ENCODE peak calls at places on chromosomes 2 and 18, in eight cellular contexts. One of them, this sample, is unnamed.

GRCh38 chr2:24971300-24971549 is 530 bp downstream of the DNAJC27 start:
- DNase-seq in CD14-positive monocyte: no peak
- DNase-seq in kidney: no peak
- DNase-seq in WTC11: no peak
- DNase-seq in AG04450: no peak
- DNase-seq in PC-9: no peak
- DNase-seq in AG10803: no peak
- DNase-seq in foreskin fibroblast: no peak
- DNase-seq in this sample: no peak

GRCh38 chr2:238220274-238220891 is 16.9 kb upstream of the ILKAP start:
- DNase-seq in PC-9: no peak
- DNase-seq in AG10803: no peak
- DNase-seq in WTC11: no peak
- DNase-seq in AG04450: no peak
- DNase-seq in foreskin fibroblast: no peak
- DNase-seq in kidney: no peak
- DNase-seq in CD14-positive monocyte: no peak
- DNase-seq in this sample: no peak

GRCh38 chr2:174959787-174960186 is 45.4 kb downstream of the CHN1 start:
- DNase-seq in CD14-positive monocyte: no peak
- DNase-seq in PC-9: no peak
- DNase-seq in WTC11: no peak
- DNase-seq in AG10803: peak
- DNase-seq in AG04450: no peak
- DNase-seq in foreskin fibroblast: no peak
- DNase-seq in kidney: no peak
- DNase-seq in this sample: no peak

GRCh38 chr18:24850532-24850931 is 390.1 kb downstream of the HRH4 start:
- DNase-seq in kidney: no peak
- DNase-seq in CD14-positive monocyte: no peak
- DNase-seq in WTC11: no peak
- DNase-seq in AG04450: no peak
- DNase-seq in PC-9: no peak
- DNase-seq in foreskin fibroblast: no peak
- DNase-seq in AG10803: no peak
- DNase-seq in this sample: no peak

GRCh38 chr2:234099266-234099665 is 48.8 kb downstream of the SPP2 start:
- DNase-seq in PC-9: no peak
- DNase-seq in kidney: no peak
- DNase-seq in AG10803: no peak
- DNase-seq in AG04450: no peak
- DNase-seq in foreskin fibroblast: no peak
- DNase-seq in CD14-positive monocyte: no peak
- DNase-seq in WTC11: no peak
- DNase-seq in this sample: no peak

GRCh38 chr2:72579595-72580180 is 246.1 kb downstream of the EXOC6B start:
- DNase-seq in PC-9: no peak
- DNase-seq in CD14-positive monocyte: no peak
- DNase-seq in AG04450: peak
- DNase-seq in kidney: no peak
- DNase-seq in WTC11: no peak
- DNase-seq in AG10803: peak
- DNase-seq in foreskin fibroblast: peak
- DNase-seq in this sample: no peak

GRCh38 chr18:42064109-42064508 is 109.1 kb downstream of the PIK3C3 start:
- DNase-seq in CD14-positive monocyte: no peak
- DNase-seq in kidney: no peak
- DNase-seq in AG10803: no peak
- DNase-seq in foreskin fibroblast: no peak
- DNase-seq in WTC11: no peak
- DNase-seq in PC-9: no peak
- DNase-seq in AG04450: no peak
- DNase-seq in this sample: no peak

GRCh38 chr18:46071894-46072867 is at the start of gene PSTPIP2:
- DNase-seq in foreskin fibroblast: peak
- DNase-seq in kidney: peak
- DNase-seq in WTC11: peak
- DNase-seq in AG10803: peak
- DNase-seq in AG04450: no peak
- DNase-seq in PC-9: no peak
- DNase-seq in CD14-positive monocyte: peak
- DNase-seq in this sample: no peak

GRCh38 chr2:24814498-24814897 is 21.3 kb downstream of the CENPO start:
- DNase-seq in CD14-positive monocyte: no peak
- DNase-seq in foreskin fibroblast: no peak
- DNase-seq in kidney: no peak
- DNase-seq in AG04450: no peak
- DNase-seq in WTC11: no peak
- DNase-seq in AG10803: no peak
- DNase-seq in PC-9: no peak
- DNase-seq in this sample: no peak

GRCh38 chr2:19140463-19141208 is 217.8 kb downstream of the OSR1 start:
- DNase-seq in WTC11: no peak
- DNase-seq in AG10803: peak
- DNase-seq in kidney: no peak
- DNase-seq in PC-9: peak
- DNase-seq in foreskin fibroblast: peak
- DNase-seq in AG04450: peak
- DNase-seq in CD14-positive monocyte: no peak
- DNase-seq in this sample: no peak

GRCh38 chr2:239399404-239399999 is 1.3 kb downstream of the HDAC4 start:
- DNase-seq in CD14-positive monocyte: no peak
- DNase-seq in AG04450: no peak
- DNase-seq in AG10803: peak
- DNase-seq in PC-9: peak
- DNase-seq in foreskin fibroblast: peak
- DNase-seq in WTC11: no peak
- DNase-seq in kidney: peak
- DNase-seq in this sample: peak

GRCh38 chr2:6730003-6730402 is 135.7 kb downstream of the CMPK2 start:
- DNase-seq in kidney: no peak
- DNase-seq in AG10803: no peak
- DNase-seq in CD14-positive monocyte: no peak
- DNase-seq in WTC11: no peak
- DNase-seq in AG04450: no peak
- DNase-seq in PC-9: no peak
- DNase-seq in foreskin fibroblast: no peak
- DNase-seq in this sample: no peak

GRCh38 chr2:239601201-239601851 is 200.5 kb upstream of the HDAC4 start:
- DNase-seq in PC-9: no peak
- DNase-seq in AG10803: no peak
- DNase-seq in foreskin fibroblast: no peak
- DNase-seq in CD14-positive monocyte: peak
- DNase-seq in kidney: peak
- DNase-seq in WTC11: no peak
- DNase-seq in AG04450: no peak
- DNase-seq in this sample: peak

GRCh38 chr2:138536302-138536701 is 34.7 kb downstream of the SPOPL start:
- DNase-seq in AG10803: peak
- DNase-seq in kidney: no peak
- DNase-seq in PC-9: no peak
- DNase-seq in AG04450: no peak
- DNase-seq in CD14-positive monocyte: no peak
- DNase-seq in foreskin fibroblast: peak
- DNase-seq in WTC11: no peak
- DNase-seq in this sample: no peak

GRCh38 chr2:150619607-150620330 is 132.3 kb upstream of the RND3 start:
- DNase-seq in CD14-positive monocyte: no peak
- DNase-seq in AG04450: no peak
- DNase-seq in PC-9: peak
- DNase-seq in foreskin fibroblast: peak
- DNase-seq in kidney: peak
- DNase-seq in AG10803: peak
- DNase-seq in WTC11: no peak
- DNase-seq in this sample: no peak

GRCh38 chr18:74234326-74235171 is 57.2 kb downstream of the CYB5A start:
- DNase-seq in CD14-positive monocyte: peak
- DNase-seq in PC-9: no peak
- DNase-seq in foreskin fibroblast: peak
- DNase-seq in AG10803: peak
- DNase-seq in AG04450: no peak
- DNase-seq in WTC11: no peak
- DNase-seq in kidney: no peak
- DNase-seq in this sample: no peak

GRCh38 chr2:150878347-150878746 is 383.3 kb downstream of the RBM43 start:
- DNase-seq in foreskin fibroblast: peak
- DNase-seq in CD14-positive monocyte: no peak
- DNase-seq in kidney: no peak
- DNase-seq in WTC11: no peak
- DNase-seq in AG04450: no peak
- DNase-seq in AG10803: peak
- DNase-seq in PC-9: no peak
- DNase-seq in this sample: no peak

GRCh38 chr2:28639836-28640235 is 111.8 kb upstream of the PPP1CB start:
- DNase-seq in foreskin fibroblast: no peak
- DNase-seq in kidney: no peak
- DNase-seq in WTC11: no peak
- DNase-seq in AG04450: no peak
- DNase-seq in CD14-positive monocyte: no peak
- DNase-seq in PC-9: peak
- DNase-seq in AG10803: no peak
- DNase-seq in this sample: no peak

GRCh38 chr2:177187631-177188312 is 24.8 kb upstream of the HNRNPA3 start:
- DNase-seq in CD14-positive monocyte: no peak
- DNase-seq in AG10803: peak
- DNase-seq in AG04450: no peak
- DNase-seq in foreskin fibroblast: peak
- DNase-seq in PC-9: peak
- DNase-seq in WTC11: no peak
- DNase-seq in kidney: no peak
- DNase-seq in this sample: no peak

GRCh38 chr18:60060026-60060425 is 160.2 kb downstream of the PMAIP1 start:
- DNase-seq in kidney: no peak
- DNase-seq in foreskin fibroblast: no peak
- DNase-seq in AG10803: no peak
- DNase-seq in PC-9: no peak
- DNase-seq in AG04450: no peak
- DNase-seq in CD14-positive monocyte: no peak
- DNase-seq in WTC11: no peak
- DNase-seq in this sample: no peak

GRCh38 chr18:60059216-60059615 is 159.4 kb downstream of the PMAIP1 start:
- DNase-seq in foreskin fibroblast: no peak
- DNase-seq in AG10803: no peak
- DNase-seq in PC-9: no peak
- DNase-seq in WTC11: no peak
- DNase-seq in AG04450: no peak
- DNase-seq in kidney: no peak
- DNase-seq in CD14-positive monocyte: no peak
- DNase-seq in this sample: no peak

GRCh38 chr18:60062396-60062795 is 162.6 kb downstream of the PMAIP1 start:
- DNase-seq in WTC11: no peak
- DNase-seq in AG04450: no peak
- DNase-seq in PC-9: no peak
- DNase-seq in foreskin fibroblast: no peak
- DNase-seq in AG10803: no peak
- DNase-seq in CD14-positive monocyte: no peak
- DNase-seq in kidney: no peak
- DNase-seq in this sample: no peak

GRCh38 chr18:60064271-60064670 is 164.5 kb downstream of the PMAIP1 start:
- DNase-seq in kidney: no peak
- DNase-seq in CD14-positive monocyte: no peak
- DNase-seq in foreskin fibroblast: peak
- DNase-seq in WTC11: no peak
- DNase-seq in AG10803: no peak
- DNase-seq in AG04450: no peak
- DNase-seq in PC-9: no peak
- DNase-seq in this sample: no peak

GRCh38 chr18:60060578-60060977 is 160.8 kb downstream of the PMAIP1 start:
- DNase-seq in PC-9: no peak
- DNase-seq in AG04450: no peak
- DNase-seq in CD14-positive monocyte: no peak
- DNase-seq in kidney: no peak
- DNase-seq in AG10803: no peak
- DNase-seq in foreskin fibroblast: peak
- DNase-seq in WTC11: no peak
- DNase-seq in this sample: no peak
- TF ChIP-seq CTCF in PC-9: no peak
- TF ChIP-seq CTCF in AG04450: no peak
- TF ChIP-seq CTCF in CD14-positive monocyte: no peak
- TF ChIP-seq CTCF in kidney: no peak
- TF ChIP-seq CTCF in AG10803: no peak
- TF ChIP-seq CTCF in foreskin fibroblast: no peak
- TF ChIP-seq CTCF in WTC11: no peak
- TF ChIP-seq CTCF in this sample: no peak

GRCh38 chr2:190338453-190338852 is 4.9 kb upstream of the INPP1 start:
- DNase-seq in AG10803: no peak
- DNase-seq in WTC11: no peak
- DNase-seq in foreskin fibroblast: no peak
- DNase-seq in CD14-positive monocyte: no peak
- DNase-seq in kidney: no peak
- DNase-seq in PC-9: no peak
- DNase-seq in AG04450: no peak
- DNase-seq in this sample: no peak
- TF ChIP-seq CTCF in AG10803: no peak
- TF ChIP-seq CTCF in WTC11: no peak
- TF ChIP-seq CTCF in foreskin fibroblast: no peak
- TF ChIP-seq CTCF in CD14-positive monocyte: no peak
- TF ChIP-seq CTCF in kidney: no peak
- TF ChIP-seq CTCF in PC-9: no peak
- TF ChIP-seq CTCF in AG04450: no peak
- TF ChIP-seq CTCF in this sample: peak

DNA sequence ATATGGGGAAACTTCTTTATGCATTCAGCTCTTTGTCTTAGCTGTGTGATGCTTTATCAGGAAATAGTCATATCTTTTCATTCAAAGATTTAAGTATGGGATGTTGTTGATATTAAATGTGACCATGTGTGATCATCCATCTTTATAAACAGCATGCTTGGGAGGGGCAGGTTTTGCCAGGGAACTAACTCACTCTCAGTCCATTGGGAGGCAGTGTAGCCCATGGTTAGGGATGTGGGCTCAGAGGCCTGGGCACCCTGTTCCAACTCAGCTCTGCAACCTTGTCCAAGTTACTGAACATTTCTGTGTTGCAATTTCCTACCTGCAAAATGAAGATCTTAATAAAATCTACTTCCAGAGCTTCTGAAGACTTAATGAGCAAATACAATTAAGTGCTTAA is 92.0 kb upstream of the BCL2L11 start:
- DNase-seq in kidney: no peak
- DNase-seq in AG04450: no peak
- DNase-seq in WTC11: no peak
- DNase-seq in PC-9: no peak
- DNase-seq in foreskin fibroblast: no peak
- DNase-seq in AG10803: no peak
- DNase-seq in CD14-positive monocyte: no peak
- DNase-seq in this sample: no peak
- TF ChIP-seq CTCF in kidney: no peak
- TF ChIP-seq CTCF in AG04450: no peak
- TF ChIP-seq CTCF in WTC11: no peak
- TF ChIP-seq CTCF in PC-9: peak
- TF ChIP-seq CTCF in foreskin fibroblast: no peak
- TF ChIP-seq CTCF in AG10803: no peak
- TF ChIP-seq CTCF in CD14-positive monocyte: peak
- TF ChIP-seq CTCF in this sample: no peak

DNA sequence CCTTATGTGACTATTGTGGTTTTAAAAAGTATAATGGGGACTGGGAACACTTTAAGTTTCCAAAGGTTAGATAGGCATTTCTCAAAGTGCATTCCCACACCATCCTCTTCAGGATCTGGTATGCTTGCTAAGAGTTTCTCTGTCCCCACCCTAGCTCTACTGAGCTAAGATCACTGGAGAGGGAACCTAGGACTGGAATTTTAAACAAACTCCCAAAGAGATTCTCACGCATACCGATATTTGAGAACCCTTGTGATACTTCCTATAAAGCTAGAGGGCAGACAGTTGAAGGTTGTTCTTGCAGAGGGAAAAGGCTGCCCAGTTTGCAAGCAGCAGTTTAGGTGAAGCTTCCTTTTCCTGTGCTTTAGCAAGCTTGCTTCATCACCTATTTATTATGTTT is 3.7 kb downstream of the CNRIP1 start:
- DNase-seq in AG04450: no peak
- DNase-seq in CD14-positive monocyte: no peak
- DNase-seq in kidney: no peak
- DNase-seq in PC-9: no peak
- DNase-seq in foreskin fibroblast: no peak
- DNase-seq in WTC11: no peak
- DNase-seq in AG10803: peak
- DNase-seq in this sample: no peak
- TF ChIP-seq CTCF in AG04450: no peak
- TF ChIP-seq CTCF in CD14-positive monocyte: no peak
- TF ChIP-seq CTCF in kidney: no peak
- TF ChIP-seq CTCF in PC-9: no peak
- TF ChIP-seq CTCF in foreskin fibroblast: no peak
- TF ChIP-seq CTCF in WTC11: no peak
- TF ChIP-seq CTCF in AG10803: peak
- TF ChIP-seq CTCF in this sample: peak

This sample was measured in chondrocyte.